ENCODE peak calls at places on chromosomes 7 and 10, in four cellular contexts. X, F, H and O are unnamed samples.
A peak's percentile ranks its signal among the peaks of the same experiment; 100 is the strongest.

GRCh38 chr10:50421026-50421719 is 169.9 kb upstream of the ASAH2 start:
- DNase-seq in H (peak; percentile 66), F (peak; percentile 55), X (peak; percentile 58), O (peak; percentile 58)

GRCh38 chr7:48637382-48637781 is 287.0 kb upstream of the CDC14C start:
- DNase-seq in X (no peak), H (no peak), F (no peak), O (no peak)

GRCh38 chr10:120492366-120492765 is 35.3 kb downstream of the PLPP4 start:
- DNase-seq in X (no peak), H (no peak), F (no peak), O (no peak)

GRCh38 chr10:99784025-99784730 is 1.7 kb downstream of the ABCC2 start:
- DNase-seq in H (peak; percentile 22), F (peak; percentile 58), X (peak; percentile 69), O (no peak)

GRCh38 chr10:133309720-133310398 is 1.1 kb downstream of the ZNF511 start:
- DNase-seq in X (no peak), H (no peak), F (no peak), O (no peak)

GRCh38 chr7:79787623-79788022 is 334.2 kb upstream of the MAGI2 start:
- DNase-seq in F (no peak), H (no peak), X (no peak), O (no peak)

GRCh38 chr7:15686209-15686956 is at the start of gene MEOX2:
- DNase-seq in H (no peak), X (peak; percentile 10), F (no peak), O (peak; percentile 63)

GRCh38 chr10:123583639-123584418 is 82.3 kb upstream of the GPR26 start:
- DNase-seq in F (peak; percentile 34), H (peak; percentile 44), X (peak; percentile 68), O (peak; percentile 94)

GRCh38 chr7:77830649-77831355 is 32.2 kb downstream of the PHTF2 start:
- DNase-seq in H (no peak), F (no peak), X (no peak), O (no peak)

GRCh38 chr10:93336678-93337077 is 145.5 kb downstream of the MYOF start:
- DNase-seq in F (no peak), H (no peak), X (no peak), O (no peak)

GRCh38 chr10:125868372-125868975 is 12.6 kb downstream of the DHX32 start:
- DNase-seq in F (peak; percentile 48), X (peak; percentile 74), H (peak; percentile 17), O (no peak)

GRCh38 chr10:35563266-35563891 is 41.8 kb upstream of the GJD4 start:
- DNase-seq in F (peak; percentile 64), X (peak; percentile 83), H (peak; percentile 76), O (peak; percentile 65)

GRCh38 chr10:33240931-33241330 is 93.5 kb downstream of the NRP1 start:
- DNase-seq in F (no peak), H (no peak), X (no peak), O (no peak)

GRCh38 chr10:114250246-114250645 is 11.2 kb downstream of the VWA2 start:
- DNase-seq in F (no peak), X (no peak), H (no peak), O (no peak)

GRCh38 chr10:114255227-114255626 is 16.2 kb downstream of the VWA2 start:
- DNase-seq in H (peak; percentile 20), F (no peak), X (no peak), O (no peak)

GRCh38 chr10:114250716-114251115 is 11.7 kb downstream of the VWA2 start:
- DNase-seq in H (no peak), F (no peak), X (no peak), O (no peak)

GRCh38 chr10:114252883-114253282 is 13.8 kb downstream of the VWA2 start:
- DNase-seq in X (no peak), H (no peak), F (no peak), O (no peak)

GRCh38 chr10:114252097-114252496 is 13.0 kb downstream of the VWA2 start:
- DNase-seq in F (no peak), X (no peak), H (no peak), O (no peak)
- TF ChIP-seq PHF8 in F (no peak), X (no peak), H (no peak), O (no peak)

DNA sequence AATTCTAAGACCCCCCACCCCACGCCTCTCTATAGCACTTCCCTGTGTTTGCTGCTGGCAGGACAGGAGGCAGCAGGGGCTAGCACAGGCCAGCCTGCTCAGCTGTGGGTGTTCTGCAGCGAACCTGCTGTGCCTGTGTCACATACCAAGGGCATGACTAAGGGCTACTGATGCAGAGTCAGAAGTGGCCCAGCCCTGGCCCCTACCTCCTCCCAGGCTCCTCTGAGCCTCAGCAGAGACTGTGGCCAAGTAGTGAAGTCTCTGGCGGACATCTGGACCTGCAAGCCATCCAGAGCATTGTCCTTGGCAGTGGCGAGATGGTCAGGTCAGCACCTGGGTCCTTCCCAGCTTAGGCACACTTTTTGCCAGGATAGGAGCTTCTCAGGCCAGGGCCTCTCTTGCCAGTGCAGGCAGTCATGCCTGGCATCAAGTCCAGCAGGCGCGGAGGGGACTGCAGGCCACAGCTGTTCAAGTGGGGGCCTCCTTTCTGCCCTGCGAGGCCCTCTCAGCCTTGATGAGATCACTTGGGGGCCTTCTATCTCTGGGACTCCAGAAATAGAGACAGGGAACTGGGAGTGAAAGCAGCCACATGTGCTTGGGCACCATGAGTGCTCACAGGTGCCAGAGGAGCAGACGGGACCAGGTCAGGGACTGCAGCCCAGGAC is 116.2 kb upstream of the RET start:
- DNase-seq in X (peak; percentile 11), H (no peak), F (no peak), O (peak; percentile 45)
- TF ChIP-seq PHF8 in X (no peak), H (no peak), F (no peak), O (no peak)

GRCh38 chr7:44262031-44262430 is 61.3 kb downstream of the YKT6 start:
- DNase-seq in H (no peak), X (no peak), F (no peak), O (no peak)

GRCh38 chr7:44266526-44266925 is 58.9 kb downstream of the CAMK2B start:
- DNase-seq in F (no peak), X (no peak), H (no peak), O (no peak)

GRCh38 chr7:44265733-44266132 is 59.7 kb downstream of the CAMK2B start:
- DNase-seq in X (no peak), F (no peak), H (no peak), O (no peak)

GRCh38 chr7:44263342-44264082 is 61.9 kb downstream of the CAMK2B start:
- DNase-seq in X (no peak), F (no peak), H (no peak), O (no peak)

GRCh38 chr7:44264221-44264956 is 61.0 kb downstream of the CAMK2B start:
- DNase-seq in H (no peak), X (no peak), F (no peak), O (no peak)
- TF ChIP-seq PHF8 in H (no peak), X (no peak), F (no peak), O (no peak)

DNA sequence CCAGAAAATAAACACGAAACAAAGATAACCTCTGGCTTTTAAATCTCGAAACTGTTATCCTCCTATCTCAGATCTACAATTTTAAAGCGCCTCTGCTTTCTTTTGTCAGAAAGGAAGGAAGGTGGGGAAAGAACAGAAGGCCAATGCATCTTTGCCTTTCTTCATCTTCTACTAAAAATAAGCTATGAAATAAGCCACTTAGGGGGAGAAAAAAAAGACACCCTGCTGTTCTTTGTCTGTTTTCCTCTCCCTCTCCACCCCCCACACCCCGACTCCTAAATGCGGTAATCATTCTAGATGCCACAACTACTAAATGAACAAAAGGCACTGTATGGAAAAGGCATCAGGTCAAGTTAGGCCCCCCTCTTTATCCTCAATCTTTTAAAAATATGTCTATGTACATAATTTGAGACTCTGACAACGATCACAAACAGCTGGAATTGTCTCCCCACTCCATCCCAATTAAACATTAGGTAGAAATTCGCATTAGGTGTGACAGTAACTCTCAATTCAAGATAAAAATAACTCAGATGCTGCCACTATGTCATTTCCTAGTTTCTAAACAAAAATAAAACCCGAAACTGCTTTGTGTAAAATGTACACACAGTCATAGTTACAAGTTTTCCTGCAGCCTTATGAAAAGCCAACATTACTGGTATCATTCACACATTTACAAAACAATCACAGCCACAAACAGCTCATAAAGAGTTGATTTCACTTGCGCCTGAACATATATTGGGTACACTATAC is 2.4 kb downstream of the UBE2H start:
- DNase-seq in X (no peak), H (no peak), F (no peak), O (no peak)
- TF ChIP-seq PHF8 in X (no peak), H (no peak), F (no peak), O (no peak)